ENCODE peak calls at places on chromosomes 3 and 15, in eight cellular contexts. H is epithelial cell of esophagus, F is pancreas, Q is spleen, N is breast epithelium, E is BJ, A is GM23338, J is neuronal stem cell. I is an unnamed sample.

GRCh38 chr3:95162794-95163193 is 1099.9 kb downstream of the NSUN3 start:
- DNase-seq in H (no peak), F (no peak), Q (no peak), N (no peak), E (no peak), A (no peak), J (no peak), I (no peak)

GRCh38 chr3:143594217-143594616 is 254.1 kb downstream of the SLC9A9 start:
- DNase-seq in H (no peak), F (no peak), Q (no peak), N (no peak), E (no peak), A (no peak), J (no peak), I (no peak)

GRCh38 chr15:70112018-70112395 is 14.3 kb upstream of the TLE3 start:
- DNase-seq in H (no peak), F (no peak), Q (no peak), N (no peak), E (no peak), A (no peak), J (no peak), I (no peak)

GRCh38 chr15:52728899-52729298 is 49.7 kb upstream of the ATOSA start:
- DNase-seq in H (peak; percentile 81), F (no peak), Q (no peak), N (no peak), E (peak; percentile 84), A (no peak), J (no peak), I (no peak)

GRCh38 chr15:56767315-56767714 is 34.0 kb upstream of the ZNF280D start:
- DNase-seq in H (peak; percentile 24), F (no peak), Q (no peak), N (no peak), E (no peak), A (no peak), J (no peak), I (no peak)

GRCh38 chr3:93931597-93932229 is 42.0 kb downstream of the PROS1 start:
- DNase-seq in H (no peak), F (no peak), Q (no peak), N (no peak), E (no peak), A (no peak), J (no peak), I (no peak)

GRCh38 chr3:57079221-57079831 is 18.9 kb downstream of the SPATA12 start:
- DNase-seq in H (peak; percentile 47), F (peak; percentile 76), Q (peak; percentile 77), N (peak; percentile 29), E (no peak), A (peak; percentile 88), J (peak; percentile 56), I (no peak)

GRCh38 chr3:50292924-50293801 is 934 bp upstream of the IFRD2 start:
- DNase-seq in H (no peak), F (peak; percentile 85), Q (peak; percentile 86), N (peak; percentile 52), E (no peak), A (no peak), J (no peak), I (no peak)

GRCh38 chr3:189144645-189145044 is 27.1 kb upstream of the TPRG1 start:
- DNase-seq in H (peak; percentile 80), F (no peak), Q (no peak), N (peak; percentile 45), E (no peak), A (no peak), J (no peak), I (no peak)

GRCh38 chr3:125381743-125382142 is 6.6 kb upstream of the ZNF148 start:
- DNase-seq in H (peak; percentile 48), F (no peak), Q (no peak), N (no peak), E (no peak), A (no peak), J (no peak), I (no peak)

GRCh38 chr3:77186728-77187127 is 146.8 kb downstream of the ROBO2 start:
- DNase-seq in H (peak; percentile 71), F (no peak), Q (no peak), N (no peak), E (no peak), A (no peak), J (no peak), I (peak; percentile 4)

GRCh38 chr3:52359116-52359855 is 43.2 kb downstream of the DNAH1 start:
- DNase-seq in H (no peak), F (peak; percentile 45), Q (peak; percentile 53), N (no peak), E (no peak), A (no peak), J (no peak), I (no peak)

GRCh38 chr3:79598594-79598993 is 169.2 kb downstream of the ROBO1 start:
- DNase-seq in H (peak; percentile 32), F (no peak), Q (no peak), N (no peak), E (no peak), A (peak; percentile 16), J (no peak), I (no peak)

GRCh38 chr3:53180305-53181023 is 19.5 kb downstream of the PRKCD start:
- DNase-seq in H (no peak), F (no peak), Q (peak; percentile 88), N (no peak), E (no peak), A (no peak), J (no peak), I (no peak)

GRCh38 chr3:66507631-66508260 is 6.9 kb upstream of the LRIG1 start:
- DNase-seq in H (no peak), F (no peak), Q (no peak), N (no peak), E (no peak), A (no peak), J (no peak), I (no peak)

GRCh38 chr3:126836220-126836860 is 132.3 kb downstream of the CHCHD6 start:
- DNase-seq in H (no peak), F (no peak), Q (no peak), N (no peak), E (no peak), A (no peak), J (no peak), I (no peak)

DNA sequence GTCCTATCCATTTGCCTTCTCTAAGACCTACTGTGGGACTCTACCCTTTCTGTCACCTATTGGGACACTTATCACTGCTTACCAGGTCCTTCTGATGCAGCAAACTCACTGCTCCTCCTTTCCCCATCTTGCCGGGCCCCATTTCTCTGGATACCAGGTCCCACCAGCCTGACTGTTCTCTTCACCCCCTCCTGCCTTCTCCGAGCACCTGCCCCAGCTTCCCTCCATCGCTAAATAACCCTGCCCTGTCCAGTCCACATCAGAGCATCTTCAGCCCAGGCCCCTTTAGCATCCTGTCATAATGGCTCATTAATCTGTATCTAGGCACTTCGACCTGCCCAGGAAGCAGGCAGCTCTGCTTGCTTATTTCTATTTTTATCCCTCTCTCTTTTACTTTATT is 74.7 kb downstream of the CRYGS start:
- DNase-seq in H (no peak), F (no peak), Q (no peak), N (no peak), E (no peak), A (no peak), J (no peak), I (no peak)
- H3K4me3 ChIP-seq in H (no peak overlapping the region), F (no peak overlapping the region), Q (no peak overlapping the region), N (no peak overlapping the region), E (no peak overlapping the region), A (no peak overlapping the region), J (no peak overlapping the region), I (no peak overlapping the region)

GRCh38 chr3:23944007-23944760 is 902 bp upstream of the NR1D2 start:
- DNase-seq in H (no peak), F (no peak), Q (no peak), N (no peak), E (no peak), A (no peak), J (peak; percentile 20), I (no peak)
- H3K4me3 ChIP-seq in H (peak overlapping the region; percentile 64), F (peak overlapping the region; percentile 66), Q (peak overlapping the region; percentile 82), N (peak overlapping the region; percentile 93), E (peak overlapping the region; percentile 57), A (peak overlapping the region; percentile 99), J (peak overlapping the region; percentile 83), I (peak overlapping the region; percentile 80)

GRCh38 chr15:37093480-37094410 is 6.6 kb downstream of the MEIS2 start:
- DNase-seq in H (peak; percentile 59), F (no peak), Q (no peak), N (no peak), E (no peak), A (no peak), J (no peak), I (no peak)

GRCh38 chr15:37095197-37095992 is 5.0 kb downstream of the MEIS2 start:
- DNase-seq in H (no peak), F (peak; percentile 43), Q (peak; percentile 73), N (no peak), E (no peak), A (peak; percentile 93), J (peak; percentile 43), I (no peak)

GRCh38 chr15:37096878-37097568 is 3.3 kb downstream of the MEIS2 start:
- DNase-seq in H (no peak), F (peak; percentile 49), Q (peak; percentile 51), N (no peak), E (no peak), A (no peak), J (peak; percentile 53), I (no peak)

GRCh38 chr15:37095993-37096877 is 4.1 kb downstream of the MEIS2 start:
- DNase-seq in H (no peak), F (peak; percentile 64), Q (peak; percentile 69), N (no peak), E (no peak), A (peak; percentile 52), J (peak; percentile 17), I (no peak)

DNA sequence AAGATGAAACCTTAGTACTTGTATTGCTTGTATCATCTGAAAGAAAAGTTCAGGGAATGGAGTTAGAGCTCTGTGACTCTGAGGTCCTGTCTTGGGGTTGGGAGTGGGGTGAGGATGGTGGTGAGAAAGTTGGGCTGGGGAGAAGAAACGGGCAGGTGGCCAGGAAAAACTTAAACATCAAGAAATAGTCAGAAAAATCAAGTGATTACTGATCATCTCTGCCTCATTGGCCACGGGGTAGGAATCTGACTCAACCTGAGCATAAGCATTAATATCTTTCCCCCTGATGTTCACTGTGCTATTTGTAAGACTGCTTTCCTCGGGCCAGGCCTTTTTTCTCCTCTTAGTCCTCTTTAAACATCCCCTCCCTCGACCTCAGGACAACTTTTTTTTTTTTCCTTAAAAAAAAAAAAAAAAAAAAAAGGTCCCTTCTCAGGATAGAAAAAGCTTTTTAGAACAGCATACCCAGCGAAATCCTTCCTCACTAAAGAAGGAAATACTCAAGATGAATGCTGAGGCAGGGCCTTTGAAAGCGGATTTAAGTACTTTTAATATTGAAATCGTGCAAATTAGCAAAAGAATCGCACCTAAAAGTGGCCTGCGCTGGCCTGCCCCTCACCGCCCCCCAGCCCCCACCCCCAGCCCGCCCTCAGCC is 5.7 kb downstream of the MEIS2 start:
- DNase-seq in H (no peak), F (no peak), Q (no peak), N (no peak), E (no peak), A (no peak), J (peak; percentile 30), I (no peak)
- H3K4me3 ChIP-seq in H (no peak overlapping the region), F (no peak overlapping the region), Q (peak overlapping the region; percentile 81), N (peak overlapping the region; percentile 69), E (no peak overlapping the region), A (peak overlapping the region; percentile 46), J (no peak overlapping the region), I (no peak overlapping the region)

DNA sequence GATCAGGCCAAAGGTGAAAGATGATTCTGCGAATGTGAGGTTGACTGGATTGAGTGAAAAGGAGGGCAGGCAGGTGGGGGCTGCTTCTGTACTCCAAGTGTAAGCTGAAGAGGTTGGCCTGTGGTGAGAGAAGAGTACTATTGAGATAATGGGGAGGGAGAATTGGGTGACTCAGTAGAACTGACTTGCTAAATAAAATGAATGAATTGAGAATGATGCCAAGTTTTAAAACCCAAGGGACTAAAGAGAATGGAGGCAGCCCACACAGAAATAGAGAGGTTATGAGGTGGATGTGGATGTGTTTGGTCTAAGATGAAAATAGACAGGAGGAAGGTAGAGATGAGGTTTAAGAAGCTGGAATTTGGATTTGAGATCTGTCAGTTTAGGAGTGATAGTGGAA is 5.9 kb downstream of the MME start:
- DNase-seq in H (no peak), F (no peak), Q (no peak), N (no peak), E (no peak), A (no peak), J (no peak), I (no peak)
- H3K4me3 ChIP-seq in H (no peak overlapping the region), F (no peak overlapping the region), Q (no peak overlapping the region), N (no peak overlapping the region), E (no peak overlapping the region), A (no peak overlapping the region), J (no peak overlapping the region), I (no peak overlapping the region)

I was measured in epithelial cell of proximal tubule.